ENCODE peak calls at places on chromosomes 11 and 22, in nine cellular contexts. One of them, this sample, is unnamed.

GRCh38 chr11:93330446-93330984 is at the start of gene DEUP1:
- DNase-seq in HuH-7: no peak
- DNase-seq in ovary: peak
- DNase-seq in AG20443: peak
- DNase-seq in adipocyte: peak
- DNase-seq in tibial artery: peak
- DNase-seq in activated CD4-positive, alpha-beta T cell treated with anti-CD3 and anti-CD28 coated beads for 24 hours: no peak
- DNase-seq in caudate nucleus: no peak
- DNase-seq in naive thymus-derived CD4-positive, alpha-beta T cell: no peak
- DNase-seq in this sample: peak

GRCh38 chr11:131464024-131464423 is 93.6 kb downstream of the NTM start:
- DNase-seq in HuH-7: no peak
- DNase-seq in ovary: no peak
- DNase-seq in AG20443: no peak
- DNase-seq in adipocyte: no peak
- DNase-seq in tibial artery: no peak
- DNase-seq in activated CD4-positive, alpha-beta T cell treated with anti-CD3 and anti-CD28 coated beads for 24 hours: no peak
- DNase-seq in caudate nucleus: no peak
- DNase-seq in naive thymus-derived CD4-positive, alpha-beta T cell: no peak
- DNase-seq in this sample: no peak

GRCh38 chr11:10688401-10688800 is 5.2 kb downstream of the IRAG1 start:
- DNase-seq in HuH-7: peak
- DNase-seq in ovary: no peak
- DNase-seq in AG20443: no peak
- DNase-seq in adipocyte: no peak
- DNase-seq in tibial artery: no peak
- DNase-seq in activated CD4-positive, alpha-beta T cell treated with anti-CD3 and anti-CD28 coated beads for 24 hours: no peak
- DNase-seq in caudate nucleus: no peak
- DNase-seq in naive thymus-derived CD4-positive, alpha-beta T cell: no peak
- DNase-seq in this sample: no peak

GRCh38 chr11:34585870-34586654 is 34.8 kb upstream of the EHF start:
- DNase-seq in HuH-7: peak
- DNase-seq in ovary: no peak
- DNase-seq in AG20443: peak
- DNase-seq in adipocyte: peak
- DNase-seq in tibial artery: no peak
- DNase-seq in activated CD4-positive, alpha-beta T cell treated with anti-CD3 and anti-CD28 coated beads for 24 hours: no peak
- DNase-seq in caudate nucleus: no peak
- DNase-seq in naive thymus-derived CD4-positive, alpha-beta T cell: peak
- DNase-seq in this sample: peak

GRCh38 chr11:35285471-35285870 is 133.9 kb downstream of the SLC1A2 start:
- DNase-seq in HuH-7: no peak
- DNase-seq in ovary: no peak
- DNase-seq in AG20443: no peak
- DNase-seq in adipocyte: no peak
- DNase-seq in tibial artery: no peak
- DNase-seq in activated CD4-positive, alpha-beta T cell treated with anti-CD3 and anti-CD28 coated beads for 24 hours: no peak
- DNase-seq in caudate nucleus: no peak
- DNase-seq in naive thymus-derived CD4-positive, alpha-beta T cell: no peak
- DNase-seq in this sample: no peak

GRCh38 chr22:17087176-17088131 is 2.7 kb downstream of the IL17RA start:
- DNase-seq in HuH-7: no peak
- DNase-seq in ovary: no peak
- DNase-seq in AG20443: no peak
- DNase-seq in adipocyte: peak
- DNase-seq in tibial artery: no peak
- DNase-seq in activated CD4-positive, alpha-beta T cell treated with anti-CD3 and anti-CD28 coated beads for 24 hours: no peak
- DNase-seq in caudate nucleus: no peak
- DNase-seq in naive thymus-derived CD4-positive, alpha-beta T cell: peak
- DNase-seq in this sample: no peak

GRCh38 chr11:20056109-20057054 is 103.9 kb downstream of the DBX1 start:
- DNase-seq in HuH-7: no peak
- DNase-seq in ovary: peak
- DNase-seq in AG20443: no peak
- DNase-seq in adipocyte: no peak
- DNase-seq in tibial artery: peak
- DNase-seq in activated CD4-positive, alpha-beta T cell treated with anti-CD3 and anti-CD28 coated beads for 24 hours: no peak
- DNase-seq in caudate nucleus: no peak
- DNase-seq in naive thymus-derived CD4-positive, alpha-beta T cell: no peak
- DNase-seq in this sample: no peak

GRCh38 chr11:113664069-113664980 is 41.8 kb downstream of the TMPRSS5 start:
- DNase-seq in HuH-7: no peak
- DNase-seq in ovary: no peak
- DNase-seq in AG20443: no peak
- DNase-seq in adipocyte: no peak
- DNase-seq in tibial artery: no peak
- DNase-seq in activated CD4-positive, alpha-beta T cell treated with anti-CD3 and anti-CD28 coated beads for 24 hours: no peak
- DNase-seq in caudate nucleus: no peak
- DNase-seq in naive thymus-derived CD4-positive, alpha-beta T cell: no peak
- DNase-seq in this sample: no peak

GRCh38 chr22:31296258-31296657 is 4.0 kb upstream of the PIK3IP1 start:
- DNase-seq in HuH-7: no peak
- DNase-seq in ovary: no peak
- DNase-seq in AG20443: peak
- DNase-seq in adipocyte: peak
- DNase-seq in tibial artery: no peak
- DNase-seq in activated CD4-positive, alpha-beta T cell treated with anti-CD3 and anti-CD28 coated beads for 24 hours: no peak
- DNase-seq in caudate nucleus: no peak
- DNase-seq in naive thymus-derived CD4-positive, alpha-beta T cell: no peak
- DNase-seq in this sample: no peak

GRCh38 chr11:134561348-134561720 is 149.3 kb upstream of the B3GAT1 start:
- DNase-seq in HuH-7: no peak
- DNase-seq in ovary: no peak
- DNase-seq in AG20443: no peak
- DNase-seq in adipocyte: no peak
- DNase-seq in tibial artery: no peak
- DNase-seq in activated CD4-positive, alpha-beta T cell treated with anti-CD3 and anti-CD28 coated beads for 24 hours: no peak
- DNase-seq in caudate nucleus: no peak
- DNase-seq in naive thymus-derived CD4-positive, alpha-beta T cell: no peak
- DNase-seq in this sample: no peak

This sample was measured in germinal center.